ENCODE peak calls at places on chromosomes 3 and 15, in ten cellular contexts. G is GM03348; U is cardiac fibroblast; E is IMR-90; R is testis; F is activated CD4-positive, alpha-beta T cell treated with anti-CD3 and anti-CD28 coated beads, Interleukin-2, amount 10 ng/mL, durations not matched to agents 7 days and 5 days; J is NCI-H1105; T is activated CD4-positive, alpha-beta memory T cell treated with anti-CD3 and anti-CD28 coated beads for 36 hours; S is HuH-7.5; K is ELR. C is an unnamed sample.

GRCh38 chr15:56215769-56216168 is 27.9 kb downstream of the RFX7 start:
- DNase-seq in G (peak; percentile 7), U (peak; percentile 78), E (peak; percentile 88), R (no peak), F (no peak), J (no peak), T (no peak), S (no peak), K (no peak), C (no peak)

GRCh38 chr3:147538034-147538433 is 128.9 kb downstream of the ZIC1 start:
- DNase-seq in G (no peak), U (no peak), E (no peak), R (no peak), F (no peak), J (no peak), T (no peak), S (no peak), K (no peak), C (no peak)

GRCh38 chr3:11230125-11230524 is 42.1 kb upstream of the ATG7 start:
- DNase-seq in G (no peak), U (no peak), E (no peak), R (no peak), F (no peak), J (no peak), T (no peak), S (no peak), K (no peak), C (peak; percentile 81)

GRCh38 chr3:160454995-160455394 is 5.4 kb upstream of the TRIM59 start:
- DNase-seq in G (no peak), U (no peak), E (no peak), R (no peak), F (no peak), J (peak; percentile 71), T (no peak), S (no peak), K (no peak), C (no peak)

GRCh38 chr3:188358787-188359493 is 205.0 kb downstream of the LPP start:
- DNase-seq in G (no peak), U (no peak), E (no peak), R (no peak), F (peak; percentile 38), J (no peak), T (peak; percentile 39), S (no peak), K (no peak), C (no peak)

GRCh38 chr3:57974796-57975388 is 33.3 kb upstream of the FLNB start:
- DNase-seq in G (peak; percentile 91), U (peak; percentile 93), E (peak; percentile 98), R (no peak), F (no peak), J (no peak), T (no peak), S (no peak), K (peak; percentile 99), C (peak; percentile 91)

GRCh38 chr15:73575636-73576247 is 57.4 kb downstream of the NPTN start:
- DNase-seq in G (no peak), U (peak; percentile 61), E (peak; percentile 58), R (no peak), F (no peak), J (no peak), T (peak; percentile 20), S (no peak), K (no peak), C (peak; percentile 91)

GRCh38 chr15:78177447-78177873 is 28.3 kb downstream of the IDH3A start:
- DNase-seq in G (peak; percentile 66), U (peak; percentile 27), E (no peak), R (peak; percentile 75), F (peak; percentile 41), J (no peak), T (peak; percentile 59), S (peak; percentile 62), K (peak; percentile 50), C (peak; percentile 15)

GRCh38 chr15:80608688-80609087 is 86.4 kb upstream of the ABHD17C start:
- DNase-seq in G (no peak), U (no peak), E (no peak), R (no peak), F (no peak), J (peak; percentile 17), T (no peak), S (no peak), K (no peak), C (peak; percentile 85)

GRCh38 chr15:86865920-86866319 is 786.2 kb downstream of the AGBL1 start:
- DNase-seq in G (no peak), U (peak; percentile 64), E (no peak), R (no peak), F (no peak), J (no peak), T (no peak), S (no peak), K (peak; percentile 0), C (no peak)

GRCh38 chr3:88219138-88219792 is 69.5 kb downstream of the C3orf38 start:
- DNase-seq in G (peak; percentile 69), U (peak; percentile 77), E (peak; percentile 49), R (peak; percentile 71), F (peak; percentile 48), J (peak; percentile 41), T (peak; percentile 34), S (peak; percentile 34), K (peak; percentile 52), C (peak; percentile 53)

GRCh38 chr3:157753753-157754152 is 250.5 kb upstream of the VEPH1 start:
- DNase-seq in G (no peak), U (no peak), E (no peak), R (no peak), F (no peak), J (no peak), T (no peak), S (no peak), K (no peak), C (no peak)

GRCh38 chr15:76286231-76286879 is 24.9 kb downstream of the ETFA start:
- DNase-seq in G (peak; percentile 21), U (no peak), E (peak; percentile 7), R (no peak), F (peak; percentile 62), J (no peak), T (peak; percentile 26), S (no peak), K (no peak), C (no peak)

GRCh38 chr3:159870723-159871122 is 117.9 kb upstream of the IL12A start:
- DNase-seq in G (no peak), U (no peak), E (no peak), R (no peak), F (no peak), J (no peak), T (no peak), S (no peak), K (no peak), C (no peak)

GRCh38 chr3:39920271-39920670 is 110.9 kb downstream of the MYRIP start:
- DNase-seq in G (no peak), U (no peak), E (no peak), R (no peak), F (no peak), J (no peak), T (no peak), S (no peak), K (peak; percentile 47), C (no peak)

GRCh38 chr3:9970020-9970652 is 16.5 kb downstream of the EMC3 start:
- DNase-seq in G (peak; percentile 74), U (peak; percentile 79), E (peak; percentile 83), R (no peak), F (no peak), J (no peak), T (no peak), S (no peak), K (peak; percentile 83), C (peak; percentile 81)

GRCh38 chr3:23826382-23827061 is 20.8 kb downstream of the UBE2E1 start:
- DNase-seq in G (no peak), U (no peak), E (no peak), R (no peak), F (no peak), J (no peak), T (no peak), S (no peak), K (no peak), C (no peak)

GRCh38 chr15:90471769-90472168 is 58.0 kb upstream of the CRTC3 start:
- DNase-seq in G (no peak), U (no peak), E (no peak), R (no peak), F (no peak), J (no peak), T (no peak), S (no peak), K (no peak), C (no peak)

GRCh38 chr15:91469627-91470567 is 369.8 kb downstream of the SV2B start:
- DNase-seq in G (no peak), U (no peak), E (no peak), R (no peak), F (peak; percentile 69), J (no peak), T (peak; percentile 87), S (no peak), K (no peak), C (no peak)